ENCODE peak calls at places on chromosomes 4 and X, in ten cellular contexts. C is activated T-cell treated with anti-CD3 and anti-CD28 coated beads, Interleukin-2, amount 50 U/mL, for 4 hours; B is omental fat pad; W is GM23248; Y is stimulated activated CD8-positive, alpha-beta memory T cell treated with anti-CD3 and anti-CD28 coated beads, Interleukin-12 subunit alpha, Interleukin-12 subunit beta, amount 100 ng/mL, for 1 hour; M is AG20443; Q is fibroblast of pulmonary artery; U is psoas muscle; J is HCEC 1CT; L is HTR-8/SVneo. R is an unnamed sample.

GRCh38 chr4:13821522-13821921 is 194.0 kb upstream of the BOD1L1 start:
- DNase-seq in C (no peak), B (no peak), W (peak), Y (no peak), M (no peak), Q (no peak), U (no peak), J (no peak), L (no peak), R (no peak)

GRCh38 chr4:61447918-61448317 is 247.8 kb downstream of the ADGRL3 start:
- DNase-seq in C (no peak), B (no peak), W (no peak), Y (no peak), M (no peak), Q (no peak), U (no peak), J (no peak), L (no peak), R (no peak)

GRCh38 chr4:102036619-102037376 is 246.3 kb downstream of the BANK1 start:
- DNase-seq in C (no peak), B (no peak), W (peak), Y (no peak), M (peak), Q (peak), U (no peak), J (peak), L (no peak), R (no peak)

GRCh38 chr4:116796022-116796421 is 289.4 kb downstream of the TRAM1L1 start:
- DNase-seq in C (no peak), B (no peak), W (no peak), Y (no peak), M (no peak), Q (no peak), U (no peak), J (no peak), L (no peak), R (no peak)

GRCh38 chr4:141657550-141657949 is 21.2 kb downstream of the IL15 start:
- DNase-seq in C (no peak), B (no peak), W (no peak), Y (no peak), M (no peak), Q (no peak), U (no peak), J (no peak), L (no peak), R (no peak)

GRCh38 chrX:53312946-53313745 is 31.8 kb upstream of the IQSEC2 start:
- DNase-seq in C (peak), B (peak), W (peak), Y (peak), M (peak), Q (peak), U (peak), J (peak), L (peak), R (peak)

GRCh38 chr4:6617246-6617645 is 23.2 kb upstream of the MRFAP1 start:
- DNase-seq in C (no peak), B (no peak), W (no peak), Y (no peak), M (no peak), Q (no peak), U (no peak), J (no peak), L (no peak), R (no peak)

GRCh38 chr4:82586055-82586454 is 24.3 kb upstream of the TMEM150C start:
- DNase-seq in C (no peak), B (no peak), W (no peak), Y (no peak), M (no peak), Q (no peak), U (no peak), J (no peak), L (no peak), R (no peak)

GRCh38 chrX:42943051-42943450 is 165.1 kb upstream of the PPP1R2C start:
- DNase-seq in C (no peak), B (no peak), W (no peak), Y (no peak), M (no peak), Q (no peak), U (no peak), J (no peak), L (no peak), R (no peak)